ENCODE peak calls at places on chromosomes 6 and 20, in five cellular contexts. X, P, H, K and W are unnamed samples.

GRCh38 chr6:31740397-31741223 is 805 bp downstream of the MSH5 start:
- DNase-seq in P (no peak), X (no peak), H (no peak), K (no peak), W (no peak)

GRCh38 chr20:63747622-63748355 is 8.2 kb downstream of the SLC2A4RG start:
- DNase-seq in P (no peak), X (no peak), K (no peak), H (no peak), W (peak; percentile 32)

GRCh38 chr20:38168791-38169589 is 3.9 kb upstream of the TGM2 start:
- DNase-seq in P (peak; percentile 40), X (peak; percentile 89), K (peak; percentile 30), H (no peak), W (no peak)

GRCh38 chr6:19035454-19035853 is 648.3 kb downstream of the RNF144B start:
- DNase-seq in P (no peak), X (no peak), K (no peak), H (no peak), W (no peak)

GRCh38 chr6:128118401-128118800 is 217.5 kb upstream of the THEMIS start:
- DNase-seq in P (no peak), X (no peak), K (no peak), H (no peak), W (no peak)

GRCh38 chr6:25280617-25280990 is 1.4 kb downstream of the CARMIL1 start:
- DNase-seq in H (peak; percentile 22), X (no peak), P (no peak), K (no peak), W (no peak)

GRCh38 chr6:151004415-151005024 is 139.0 kb downstream of the MTHFD1L start:
- DNase-seq in H (no peak), X (no peak), K (no peak), P (no peak), W (no peak)

GRCh38 chr6:1574895-1575212 is 34.9 kb upstream of the FOXC1 start:
- DNase-seq in X (no peak), H (peak; percentile 38), K (no peak), P (no peak), W (no peak)

GRCh38 chr6:159606786-159607185 is 86.3 kb downstream of the SOD2 start:
- DNase-seq in K (no peak), P (no peak), X (no peak), H (no peak), W (no peak)

GRCh38 chr6:157385482-157385881 is 4.5 kb downstream of the ZDHHC14 start:
- DNase-seq in H (no peak), P (no peak), X (no peak), K (no peak), W (no peak)

GRCh38 chr6:97626586-97627441 is 343.8 kb upstream of the MMS22L start:
- DNase-seq in P (no peak), K (no peak), X (no peak), H (peak; percentile 11), W (peak; percentile 10)

GRCh38 chr20:19977373-19977770 is 39.8 kb upstream of the NAA20 start:
- DNase-seq in H (no peak), P (no peak), K (no peak), X (no peak), W (peak; percentile 48)

GRCh38 chr6:28167926-28168325 is 26.2 kb downstream of the ZKSCAN8 start:
- DNase-seq in X (no peak), K (no peak), P (no peak), H (no peak), W (no peak)

GRCh38 chr6:37628611-37629320 is 68.9 kb downstream of the MDGA1 start:
- DNase-seq in X (no peak), P (no peak), H (no peak), K (no peak), W (no peak)

GRCh38 chr20:59690101-59690500 is 85.8 kb downstream of the PHACTR3 start:
- DNase-seq in X (no peak), K (no peak), H (no peak), P (no peak), W (no peak)

GRCh38 chr6:131510094-131510493 is 62.9 kb upstream of the ARG1 start:
- DNase-seq in H (peak; percentile 60), P (no peak), K (no peak), X (no peak), W (no peak)

GRCh38 chr6:50791900-50792508 is 26.7 kb upstream of the TFAP2B start:
- DNase-seq in H (peak; percentile 87), K (no peak), X (no peak), P (no peak), W (peak; percentile 18)

GRCh38 chr6:149236584-149236983 is 80.9 kb upstream of the TAB2 start:
- DNase-seq in P (no peak), H (no peak), X (no peak), K (no peak), W (no peak)

GRCh38 chr6:53441761-53442160 is 93.0 kb upstream of the ELOVL5 start:
- DNase-seq in K (no peak), P (no peak), X (no peak), H (no peak), W (no peak)

GRCh38 chr6:81751388-81752083 is 945 bp downstream of the TENT5A start:
- DNase-seq in K (peak; percentile 75), H (peak; percentile 52), X (peak; percentile 78), P (peak; percentile 82), W (peak; percentile 83)

GRCh38 chr20:62929051-62929538 is 2.8 kb upstream of the DIDO1 start:
- DNase-seq in X (peak; percentile 94), K (peak; percentile 73), P (peak; percentile 84), H (peak; percentile 96), W (peak; percentile 78)

GRCh38 chr6:46894429-46894828 is 27.3 kb downstream of the ADGRF5 start:
- DNase-seq in P (no peak), H (no peak), K (no peak), X (no peak), W (no peak)
- H3K27ac ChIP-seq in P (no peak overlapping the region), H (no peak overlapping the region), K (peak overlapping the region; percentile 46), X (no peak overlapping the region), W (no peak overlapping the region)

DNA sequence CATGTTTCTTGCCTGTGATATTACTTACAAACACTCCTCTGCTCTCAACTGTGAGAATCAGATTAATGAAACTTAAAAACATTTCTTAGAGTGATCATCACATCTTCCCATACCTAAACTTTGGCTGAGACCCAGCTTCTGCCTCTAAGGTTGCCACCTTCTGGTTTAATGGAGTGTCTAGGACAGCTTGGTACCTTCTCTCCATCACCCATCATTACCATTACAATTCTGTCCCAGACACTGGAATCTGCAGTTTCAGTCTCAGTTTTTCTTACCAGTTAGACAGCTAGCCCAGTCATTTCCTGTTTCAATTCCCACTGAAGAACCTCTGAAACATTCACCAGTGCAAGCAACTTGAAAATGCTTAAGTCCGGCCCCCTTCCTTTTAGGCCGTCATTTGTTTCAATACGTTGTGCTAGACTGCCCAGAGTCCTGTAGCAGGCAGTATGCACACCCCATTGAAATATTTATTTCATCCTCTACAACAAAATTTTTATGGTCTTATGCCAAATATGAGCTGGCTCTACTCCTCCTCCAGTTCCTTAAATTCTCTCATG is 107.0 kb upstream of the FOXO3 start:
- DNase-seq in H (no peak), X (no peak), P (no peak), K (no peak), W (no peak)
- H3K27ac ChIP-seq in H (no peak overlapping the region), X (no peak overlapping the region), P (no peak overlapping the region), K (no peak overlapping the region), W (no peak overlapping the region)

DNA sequence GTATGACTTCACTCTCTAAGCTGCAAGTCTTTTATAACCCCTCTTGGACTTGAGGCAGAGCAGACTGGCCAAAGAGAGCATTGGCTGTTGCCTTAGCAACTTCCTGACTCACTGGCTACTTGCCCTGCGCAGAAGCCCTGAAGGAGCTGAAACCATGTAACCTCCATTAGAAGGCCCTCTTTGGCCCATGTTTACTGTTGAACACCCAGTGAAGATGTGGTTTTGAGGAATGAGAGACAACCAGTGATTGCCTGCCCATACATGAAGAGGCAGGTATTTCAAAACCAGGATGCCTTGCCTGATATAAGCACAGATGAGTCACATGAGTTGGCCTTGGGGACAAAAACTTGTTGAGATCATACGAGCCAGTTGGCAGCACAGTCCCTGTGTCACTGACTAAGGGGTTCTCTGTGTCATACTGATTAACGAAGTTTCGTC is 182.5 kb downstream of the EDN1 start:
- DNase-seq in P (no peak), K (no peak), X (no peak), H (no peak), W (peak; percentile 81)
- H3K27ac ChIP-seq in P (no peak overlapping the region), K (no peak overlapping the region), X (no peak overlapping the region), H (no peak overlapping the region), W (peak overlapping the region; percentile 71)

GRCh38 chr20:57707849-57708693 is 1.7 kb downstream of the PMEPA1 start:
- DNase-seq in H (no peak), X (no peak), P (no peak), K (peak; percentile 40), W (no peak)
- H3K27ac ChIP-seq in H (no peak overlapping the region), X (no peak overlapping the region), P (peak overlapping the region; percentile 7), K (no peak overlapping the region), W (no peak overlapping the region)

GRCh38 chr20:31709939-31710338 is 12.7 kb downstream of the BCL2L1 start:
- DNase-seq in X (no peak), K (no peak), H (no peak), P (no peak), W (no peak)
- H3K27ac ChIP-seq in X (no peak overlapping the region), K (peak overlapping the region; percentile 90), H (no peak overlapping the region), P (no peak overlapping the region), W (no peak overlapping the region)

DNA sequence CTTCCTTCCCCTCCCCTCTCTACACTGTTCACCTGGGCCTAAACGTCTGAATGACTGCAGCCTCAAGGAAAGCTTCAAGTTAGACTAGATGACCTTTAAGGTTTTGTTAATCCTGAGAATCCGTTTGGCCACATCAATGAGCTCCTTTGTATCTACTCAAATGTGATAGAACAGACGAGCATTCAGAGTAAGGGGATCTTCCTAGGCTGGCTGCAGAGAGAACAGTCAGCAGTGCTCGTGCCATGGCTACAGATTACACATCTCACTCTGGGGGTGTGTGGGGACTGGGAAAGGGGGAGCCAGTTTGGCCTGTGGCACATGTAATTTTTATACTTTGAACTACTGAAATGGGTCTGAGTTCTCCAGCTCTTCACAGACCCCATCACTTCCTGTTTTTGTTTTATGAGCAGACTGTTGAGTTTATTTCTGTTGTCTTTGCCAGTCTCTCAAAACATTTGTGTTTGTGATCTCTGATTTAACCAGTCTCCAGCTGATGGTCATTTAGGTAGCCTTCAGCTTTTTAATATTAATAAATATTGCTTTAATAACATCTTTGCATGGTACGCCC is 50.9 kb downstream of the KCNS1 start:
- DNase-seq in H (no peak), K (no peak), X (no peak), P (no peak), W (no peak)
- H3K27ac ChIP-seq in H (no peak overlapping the region), K (no peak overlapping the region), X (no peak overlapping the region), P (no peak overlapping the region), W (no peak overlapping the region)

GRCh38 chr6:43924222-43924702 is 154.3 kb downstream of the VEGFA start:
- DNase-seq in H (no peak), K (peak; percentile 61), X (no peak), P (peak; percentile 59), W (no peak)

GRCh38 chr6:43926644-43927524 is 156.9 kb downstream of the VEGFA start:
- DNase-seq in K (peak; percentile 72), P (peak; percentile 62), X (no peak), H (peak; percentile 85), W (peak; percentile 89)

GRCh38 chr6:43929511-43929910 is 159.5 kb downstream of the VEGFA start:
- DNase-seq in K (no peak), H (no peak), P (peak; percentile 37), X (no peak), W (no peak)

GRCh38 chr6:43930440-43931154 is 160.6 kb downstream of the VEGFA start:
- DNase-seq in K (no peak), P (no peak), H (no peak), X (no peak), W (no peak)

GRCh38 chr6:43927525-43928210 is 157.7 kb downstream of the VEGFA start:
- DNase-seq in K (peak; percentile 72), X (no peak), H (no peak), P (peak; percentile 48), W (no peak)
- H3K27ac ChIP-seq in K (peak overlapping the region; percentile 68), X (no peak overlapping the region), H (no peak overlapping the region), P (peak overlapping the region; percentile 61), W (peak overlapping the region; percentile 9)